ENCODE peak calls at places on chromosomes 5 and 9, in eight cellular contexts. U is GM23338, H is pancreas, V is right lobe of liver, D is A549, X is cardiac muscle cell, M is lower lobe of right lung, N is lung. B is an unnamed sample. For H3K4me1, the result is how much of the 10 kb centered on the place peaks cover.

GRCh38 chr5:112036206-112036605 is 279.2 kb upstream of the NREP start:
- DNase-seq in U (no peak), H (no peak), V (no peak), D (no peak), X (no peak), M (no peak), N (no peak), B (no peak)

GRCh38 chr9:121240394-121241145 is 27.4 kb upstream of the GSN start:
- DNase-seq in U (no peak), H (no peak), V (no peak), D (no peak), X (no peak), M (no peak), N (no peak), B (no peak)

GRCh38 chr5:170184007-170184687 is 48.6 kb upstream of the C5orf58 start:
- DNase-seq in U (peak), H (peak), V (peak), D (peak), X (peak), M (peak), N (peak), B (peak)

GRCh38 chr5:96716716-96717115 is 54.5 kb downstream of the CAST start:
- DNase-seq in U (no peak), H (no peak), V (no peak), D (no peak), X (no peak), M (no peak), N (no peak), B (no peak)

GRCh38 chr5:127517110-127517479 is 345 bp upstream of the PRRC1 start:
- DNase-seq in U (no peak), H (no peak), V (no peak), D (peak), X (no peak), M (no peak), N (no peak), B (peak)

GRCh38 chr9:77215874-77216273 is 38.5 kb downstream of the VPS13A start:
- DNase-seq in U (peak), H (no peak), V (no peak), D (no peak), X (peak), M (no peak), N (no peak), B (no peak)

GRCh38 chr5:112183103-112183634 is 235.9 kb downstream of the EPB41L4A start:
- DNase-seq in U (peak), H (no peak), V (no peak), D (no peak), X (peak), M (no peak), N (no peak), B (peak)

GRCh38 chr9:16515879-16516289 is 354.6 kb downstream of the BNC2 start:
- DNase-seq in U (peak), H (no peak), V (no peak), D (no peak), X (peak), M (no peak), N (no peak), B (no peak)

GRCh38 chr5:115850771-115851416 is 9.2 kb downstream of the AP3S1 start:
- DNase-seq in U (no peak), H (no peak), V (no peak), D (no peak), X (peak), M (no peak), N (no peak), B (no peak)

GRCh38 chr9:87433853-87434252 is 63.8 kb upstream of the DAPK1 start:
- DNase-seq in U (no peak), H (no peak), V (no peak), D (no peak), X (no peak), M (no peak), N (no peak), B (peak)

GRCh38 chr5:82347213-82347947 is 69.2 kb upstream of the RPS23 start:
- DNase-seq in U (peak), H (no peak), V (no peak), D (no peak), X (peak), M (no peak), N (no peak), B (no peak)

GRCh38 chr5:90747175-90747574 is 188.6 kb downstream of the ADGRV1 start:
- DNase-seq in U (no peak), H (no peak), V (no peak), D (no peak), X (no peak), M (no peak), N (no peak), B (peak)

GRCh38 chr5:94433393-94434149 is 184.8 kb downstream of the KIAA0825 start:
- DNase-seq in U (no peak), H (peak), V (peak), D (no peak), X (peak), M (no peak), N (peak), B (peak)

GRCh38 chr5:180333661-180334060 is 19.5 kb downstream of the GFPT2 start:
- DNase-seq in U (no peak), H (no peak), V (no peak), D (peak), X (peak), M (peak), N (no peak), B (peak)

GRCh38 chr5:57215629-57216195 is 41.9 kb downstream of the GPBP1 start:
- DNase-seq in U (no peak), H (no peak), V (no peak), D (no peak), X (peak), M (no peak), N (no peak), B (peak)

GRCh38 chr9:106860731-106861584 is 2.0 kb upstream of the ZNF462 start:
- DNase-seq in U (peak), H (peak), V (peak), D (no peak), X (peak), M (no peak), N (peak), B (peak)

GRCh38 chr5:180744253-180744652 is 4.4 kb upstream of the OR2Y1 start:
- DNase-seq in U (no peak), H (no peak), V (no peak), D (no peak), X (no peak), M (no peak), N (no peak), B (no peak)

GRCh38 chr5:172699423-172699822 is 58.4 kb downstream of the NEURL1B start:
- DNase-seq in U (no peak), H (no peak), V (no peak), D (no peak), X (no peak), M (no peak), N (no peak), B (no peak)

GRCh38 chr5:102902647-102903046 is 147.5 kb downstream of the PAM start:
- DNase-seq in U (no peak), H (no peak), V (no peak), D (no peak), X (no peak), M (no peak), N (no peak), B (no peak)

GRCh38 chr9:136343121-136343883 is 16.0 kb downstream of the GPSM1 start:
- DNase-seq in U (no peak), H (peak), V (peak), D (no peak), X (no peak), M (no peak), N (no peak), B (no peak)

GRCh38 chr9:136341042-136341655 is 13.8 kb downstream of the GPSM1 start:
- DNase-seq in U (no peak), H (no peak), V (peak), D (no peak), X (no peak), M (no peak), N (no peak), B (no peak)

GRCh38 chr9:136343884-136344269 is 16.5 kb downstream of the GPSM1 start:
- DNase-seq in U (no peak), H (no peak), V (no peak), D (no peak), X (no peak), M (no peak), N (no peak), B (no peak)

GRCh38 chr9:136341769-136342168 is 14.4 kb downstream of the GPSM1 start:
- DNase-seq in U (no peak), H (no peak), V (no peak), D (no peak), X (no peak), M (no peak), N (no peak), B (no peak)

DNA sequence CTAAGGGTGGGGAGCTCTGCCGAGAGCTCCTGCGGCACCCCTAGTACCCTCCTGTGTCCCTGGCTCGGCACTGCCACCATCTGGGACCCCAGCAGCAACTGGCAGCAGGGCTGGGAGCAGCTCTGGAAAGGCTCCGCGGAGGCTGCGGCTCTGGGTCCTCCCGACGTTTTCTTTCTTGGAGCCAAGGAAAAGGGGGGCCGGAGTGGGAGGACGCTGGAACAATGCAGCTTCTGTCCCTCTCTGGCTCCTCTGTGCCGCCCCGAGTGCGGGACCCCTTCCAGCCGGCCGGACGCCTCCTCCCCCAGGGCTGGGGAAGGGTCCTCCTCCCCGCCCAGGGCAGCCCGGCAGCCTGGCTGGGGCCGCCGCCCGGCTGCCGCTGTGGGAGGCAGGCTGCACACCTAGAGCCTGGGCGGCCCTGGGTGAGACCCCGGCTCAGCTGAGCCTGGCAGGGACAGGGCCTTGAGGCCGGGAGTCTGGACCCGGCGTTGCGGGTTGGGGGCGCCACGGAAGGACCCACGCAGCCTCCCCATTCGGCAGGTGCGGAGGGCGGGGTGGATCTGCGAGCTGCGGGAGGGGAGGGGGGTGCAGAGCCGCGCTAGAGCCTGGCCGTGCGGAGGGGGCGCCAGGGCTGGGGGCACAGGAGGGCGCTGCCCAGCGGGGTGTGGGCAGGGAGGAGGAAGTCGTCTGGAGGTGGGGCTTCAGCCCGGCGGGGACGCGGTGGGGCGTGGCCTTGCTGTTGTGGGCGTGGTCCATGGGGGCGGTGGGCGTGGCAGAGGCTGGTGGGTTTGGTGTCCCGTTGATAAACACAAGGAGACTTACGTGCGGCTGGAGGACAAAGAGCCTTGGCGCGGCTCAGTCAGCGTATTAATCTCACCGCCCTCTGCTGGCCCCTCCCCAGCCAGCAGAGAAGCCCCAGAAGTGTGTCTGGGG is 15.1 kb downstream of the GPSM1 start:
- DNase-seq in U (peak), H (peak), V (peak), D (no peak), X (peak), M (peak), N (peak), B (no peak)
- H3K4me1 ChIP-seq in U (under half), H (under half), V (under half), D (under half), X (under half), M (under half), N (under half), B (under half)

GRCh38 chr5:93092349-93093105 is 488.5 kb downstream of the NR2F1-AS1 start:
- DNase-seq in U (no peak), H (no peak), V (no peak), D (no peak), X (peak), M (no peak), N (no peak), B (no peak)
- TF ChIP-seq CTCF in U (peak), H (no peak), V (no peak), D (peak), X (peak), M (no peak), N (no peak), B (peak)

GRCh38 chr5:108588323-108588722 is 159.4 kb upstream of the FER start:
- DNase-seq in U (no peak), H (no peak), V (no peak), D (no peak), X (no peak), M (no peak), N (no peak), B (peak)
- H3K27ac ChIP-seq in U (no peak), H (no peak), V (no peak), D (no peak), X (no peak), M (no peak), N (no peak), B (no peak)

GRCh38 chr9:81666123-81666522 is 23.2 kb downstream of the TLE1 start:
- DNase-seq in U (no peak), H (no peak), V (no peak), D (no peak), X (no peak), M (no peak), N (no peak), B (peak)

GRCh38 chr9:81673310-81673709 is 16.0 kb downstream of the TLE1 start:
- DNase-seq in U (peak), H (no peak), V (no peak), D (no peak), X (no peak), M (no peak), N (no peak), B (no peak)

GRCh38 chr9:81671880-81672280 is 17.5 kb downstream of the TLE1 start:
- DNase-seq in U (no peak), H (peak), V (peak), D (no peak), X (peak), M (peak), N (peak), B (no peak)

GRCh38 chr9:81665514-81665838 is 23.9 kb downstream of the TLE1 start:
- DNase-seq in U (peak), H (no peak), V (no peak), D (no peak), X (no peak), M (no peak), N (no peak), B (no peak)

GRCh38 chr9:81669011-81669739 is 20.2 kb downstream of the TLE1 start:
- DNase-seq in U (no peak), H (no peak), V (no peak), D (no peak), X (no peak), M (no peak), N (no peak), B (no peak)
- H3K4me1 ChIP-seq in U (half or more), H (under half), V (under half), D (under half), X (under half), M (under half), N (under half), B (under half)

DNA sequence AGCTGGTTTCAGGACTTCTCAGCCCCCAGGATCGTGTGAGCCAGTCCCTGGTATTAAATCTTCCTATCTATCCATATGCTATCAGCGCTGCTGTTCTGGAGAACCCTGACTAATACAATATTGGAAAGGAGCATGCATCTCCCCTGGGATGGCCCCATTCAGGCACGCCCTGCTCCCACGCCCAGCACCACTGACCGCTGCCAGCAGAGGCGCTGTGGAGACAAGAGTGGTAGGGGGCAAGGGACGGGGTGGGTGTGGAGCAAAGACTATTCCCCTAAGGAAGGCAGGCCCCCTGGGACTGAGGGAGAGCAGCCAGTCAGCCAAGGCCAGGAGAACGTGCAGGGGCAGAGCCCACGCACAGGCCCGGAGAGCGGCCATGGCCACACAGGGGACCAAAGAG is 116.0 kb downstream of the VAV2 start:
- DNase-seq in U (peak), H (no peak), V (no peak), D (no peak), X (peak), M (no peak), N (no peak), B (peak)
- TF ChIP-seq CTCF in U (peak), H (no peak), V (no peak), D (peak), X (peak), M (no peak), N (no peak), B (peak)

GRCh38 chr9:107943901-107944300 is 454.3 kb upstream of the KLF4 start:
- DNase-seq in U (no peak), H (no peak), V (no peak), D (no peak), X (no peak), M (no peak), N (no peak), B (no peak)

GRCh38 chr9:107942870-107943269 is 453.3 kb upstream of the KLF4 start:
- DNase-seq in U (peak), H (no peak), V (no peak), D (no peak), X (no peak), M (no peak), N (no peak), B (no peak)

GRCh38 chr9:107935931-107936330 is 446.4 kb upstream of the KLF4 start:
- DNase-seq in U (no peak), H (no peak), V (no peak), D (no peak), X (no peak), M (no peak), N (no peak), B (no peak)

GRCh38 chr9:107944387-107944786 is 454.8 kb upstream of the KLF4 start:
- DNase-seq in U (no peak), H (no peak), V (no peak), D (no peak), X (no peak), M (no peak), N (no peak), B (no peak)

DNA sequence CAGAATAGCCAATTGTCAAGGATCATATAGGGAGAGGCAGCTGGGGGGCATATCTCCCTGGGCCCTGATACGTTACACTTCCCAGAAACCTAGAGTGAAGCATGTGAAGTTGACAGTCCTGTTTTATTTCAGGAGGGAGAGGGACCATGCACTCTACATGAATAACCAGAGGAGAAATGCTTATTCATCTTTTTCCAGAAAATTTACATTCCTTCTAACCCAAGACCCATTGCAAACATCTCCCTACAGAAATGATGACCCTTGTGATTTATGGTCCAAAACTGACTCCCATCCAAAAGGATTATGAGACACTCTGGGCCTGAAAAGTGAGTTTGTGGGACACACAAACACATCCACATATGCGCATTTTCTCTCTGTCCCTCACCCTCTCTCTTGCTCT is 451.1 kb upstream of the KLF4 start:
- DNase-seq in U (no peak), H (no peak), V (no peak), D (no peak), X (no peak), M (no peak), N (no peak), B (no peak)
- H3K27ac ChIP-seq in U (no peak), H (no peak), V (no peak), D (no peak), X (no peak), M (no peak), N (no peak), B (no peak)

GRCh38 chr9:136681945-136682699 is 5.1 kb downstream of the AGPAT2 start:
- DNase-seq in U (no peak), H (no peak), V (no peak), D (no peak), X (no peak), M (no peak), N (no peak), B (no peak)
- H3K4me1 ChIP-seq in U (under half), H (under half), V (under half), D (under half), X (under half), M (under half), N (under half), B (under half)

DNA sequence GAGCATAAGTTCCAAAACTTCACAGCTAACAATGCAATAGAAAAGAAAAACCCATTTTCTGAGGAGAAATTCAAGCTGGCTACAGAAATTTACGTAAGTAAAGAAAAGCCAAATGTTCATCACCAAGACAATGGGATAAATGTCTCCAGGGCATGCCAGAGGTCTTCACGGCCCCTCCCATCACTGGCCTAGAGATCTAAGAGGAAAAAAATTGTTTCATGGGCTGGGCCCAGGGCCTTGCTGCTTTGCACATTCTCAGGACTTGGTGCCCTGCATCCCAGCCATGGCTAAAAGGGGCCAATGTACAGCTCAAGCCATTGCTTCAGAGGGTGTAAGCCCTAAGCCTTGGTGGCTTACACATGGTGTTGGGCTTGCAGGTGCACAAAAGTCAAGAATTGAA is 443.6 kb downstream of the ELAVL2 start:
- DNase-seq in U (peak), H (no peak), V (no peak), D (no peak), X (no peak), M (no peak), N (no peak), B (no peak)
- TF ChIP-seq CTCF in U (no peak), H (no peak), V (no peak), D (no peak), X (no peak), M (no peak), N (no peak), B (no peak)

B was measured in foreskin keratinocyte.